ENCODE peak calls at places on chromosomes 2 and 18, in six cellular contexts. One of them, this sample, is unnamed. For H3K4me1, the result is how much of the 10 kb centered on the place peaks cover.

GRCh38 chr2:33322099-33322498 is 154.3 kb upstream of the RASGRP3 start:
- DNase-seq in trophoblast cell: no peak
- DNase-seq in H9: no peak
- DNase-seq in H1: no peak
- DNase-seq in IMR-90: peak
- DNase-seq in neuronal stem cell: no peak
- DNase-seq in this sample: peak

GRCh38 chr2:902584-902983 is 48.1 kb upstream of the SNTG2 start:
- DNase-seq in neuronal stem cell: no peak
- DNase-seq in trophoblast cell: no peak
- DNase-seq in IMR-90: no peak
- DNase-seq in H1: no peak
- DNase-seq in H9: peak
- DNase-seq in this sample: no peak

GRCh38 chr18:74654637-74655036 is 57.0 kb downstream of the ZNF407 start:
- DNase-seq in H9: no peak
- DNase-seq in H1: no peak
- DNase-seq in trophoblast cell: peak
- DNase-seq in IMR-90: peak
- DNase-seq in neuronal stem cell: no peak
- DNase-seq in this sample: peak

GRCh38 chr2:135773917-135774316 is 32.3 kb downstream of the UBXN4 start:
- DNase-seq in H9: no peak
- DNase-seq in trophoblast cell: no peak
- DNase-seq in H1: no peak
- DNase-seq in neuronal stem cell: no peak
- DNase-seq in IMR-90: peak
- DNase-seq in this sample: peak

GRCh38 chr2:67707896-67708295 is 310.8 kb downstream of the ETAA1 start:
- DNase-seq in H9: no peak
- DNase-seq in neuronal stem cell: no peak
- DNase-seq in trophoblast cell: peak
- DNase-seq in IMR-90: no peak
- DNase-seq in H1: no peak
- DNase-seq in this sample: no peak

GRCh38 chr2:12701786-12702660 is 14.7 kb upstream of the TRIB2 start:
- DNase-seq in neuronal stem cell: no peak
- DNase-seq in H9: no peak
- DNase-seq in H1: no peak
- DNase-seq in IMR-90: peak
- DNase-seq in trophoblast cell: no peak
- DNase-seq in this sample: peak

GRCh38 chr2:206457188-206457634 is 13.9 kb downstream of the ADAM23 start:
- DNase-seq in trophoblast cell: peak
- DNase-seq in neuronal stem cell: no peak
- DNase-seq in H9: no peak
- DNase-seq in IMR-90: no peak
- DNase-seq in H1: no peak
- DNase-seq in this sample: no peak

GRCh38 chr2:3631851-3632659 is 25.9 kb upstream of the ALLC start:
- DNase-seq in IMR-90: no peak
- DNase-seq in H9: peak
- DNase-seq in H1: no peak
- DNase-seq in neuronal stem cell: no peak
- DNase-seq in trophoblast cell: no peak
- DNase-seq in this sample: no peak

GRCh38 chr2:28343184-28343942 is 49.3 kb upstream of the FOSL2 start:
- DNase-seq in IMR-90: no peak
- DNase-seq in neuronal stem cell: no peak
- DNase-seq in H9: no peak
- DNase-seq in H1: no peak
- DNase-seq in trophoblast cell: no peak
- DNase-seq in this sample: no peak

GRCh38 chr2:18980778-18981104 is 377.7 kb downstream of the OSR1 start:
- DNase-seq in neuronal stem cell: no peak
- DNase-seq in H1: no peak
- DNase-seq in trophoblast cell: no peak
- DNase-seq in IMR-90: no peak
- DNase-seq in H9: no peak
- DNase-seq in this sample: no peak

GRCh38 chr18:2805970-2806943 is 40.5 kb upstream of the EMILIN2 start:
- DNase-seq in trophoblast cell: peak
- DNase-seq in H1: no peak
- DNase-seq in H9: no peak
- DNase-seq in neuronal stem cell: no peak
- DNase-seq in IMR-90: peak
- DNase-seq in this sample: peak

GRCh38 chr2:29370581-29371125 is 255.4 kb downstream of the CLIP4 start:
- DNase-seq in neuronal stem cell: no peak
- DNase-seq in H9: no peak
- DNase-seq in IMR-90: no peak
- DNase-seq in H1: no peak
- DNase-seq in trophoblast cell: no peak
- DNase-seq in this sample: no peak

GRCh38 chr2:218398437-218399390 is 954 bp upstream of the CTDSP1 start:
- DNase-seq in H1: no peak
- DNase-seq in neuronal stem cell: peak
- DNase-seq in IMR-90: peak
- DNase-seq in trophoblast cell: peak
- DNase-seq in H9: peak
- DNase-seq in this sample: peak

GRCh38 chr2:96159084-96159830 is 14.0 kb upstream of the DUSP2 start:
- DNase-seq in H9: peak
- DNase-seq in neuronal stem cell: no peak
- DNase-seq in trophoblast cell: no peak
- DNase-seq in IMR-90: no peak
- DNase-seq in H1: no peak
- DNase-seq in this sample: no peak

GRCh38 chr2:130286983-130287655 is 55.6 kb upstream of the IMP4 start:
- DNase-seq in H1: no peak
- DNase-seq in H9: no peak
- DNase-seq in trophoblast cell: no peak
- DNase-seq in neuronal stem cell: no peak
- DNase-seq in IMR-90: no peak
- DNase-seq in this sample: no peak

GRCh38 chr2:33877348-33878016 is 278.4 kb upstream of the FAM98A start:
- DNase-seq in H1: no peak
- DNase-seq in H9: no peak
- DNase-seq in trophoblast cell: no peak
- DNase-seq in IMR-90: no peak
- DNase-seq in neuronal stem cell: no peak
- DNase-seq in this sample: no peak

GRCh38 chr18:48920408-48921038 is 30.2 kb downstream of the SMAD7 start:
- DNase-seq in H9: peak
- DNase-seq in neuronal stem cell: no peak
- DNase-seq in trophoblast cell: no peak
- DNase-seq in H1: no peak
- DNase-seq in IMR-90: no peak
- DNase-seq in this sample: no peak

GRCh38 chr18:63848159-63848558 is 39.3 kb upstream of the SERPINB2 start:
- DNase-seq in IMR-90: peak
- DNase-seq in H1: no peak
- DNase-seq in H9: no peak
- DNase-seq in trophoblast cell: peak
- DNase-seq in neuronal stem cell: peak
- DNase-seq in this sample: peak

GRCh38 chr2:137208361-137208973 is 443.1 kb downstream of the THSD7B start:
- DNase-seq in trophoblast cell: peak
- DNase-seq in neuronal stem cell: no peak
- DNase-seq in H1: no peak
- DNase-seq in IMR-90: no peak
- DNase-seq in H9: no peak
- DNase-seq in this sample: peak

GRCh38 chr18:80252136-80252535 is 4.8 kb upstream of the PARD6G start:
- DNase-seq in H1: no peak
- DNase-seq in IMR-90: peak
- DNase-seq in neuronal stem cell: no peak
- DNase-seq in H9: no peak
- DNase-seq in trophoblast cell: no peak
- DNase-seq in this sample: peak

GRCh38 chr2:226508683-226509082 is 290.9 kb downstream of the IRS1 start:
- DNase-seq in H1: no peak
- DNase-seq in trophoblast cell: no peak
- DNase-seq in H9: no peak
- DNase-seq in IMR-90: no peak
- DNase-seq in neuronal stem cell: no peak
- DNase-seq in this sample: no peak

GRCh38 chr2:176130153-176130916 is 830 bp downstream of the HOXD8 start:
- DNase-seq in H9: peak
- DNase-seq in H1: no peak
- DNase-seq in trophoblast cell: peak
- DNase-seq in neuronal stem cell: no peak
- DNase-seq in IMR-90: no peak
- DNase-seq in this sample: peak

GRCh38 chr2:180208841-180209240 is 201.7 kb upstream of the CWC22 start:
- DNase-seq in H1: no peak
- DNase-seq in IMR-90: peak
- DNase-seq in trophoblast cell: no peak
- DNase-seq in neuronal stem cell: no peak
- DNase-seq in H9: no peak
- DNase-seq in this sample: no peak

GRCh38 chr18:5410582-5410981 is 115.1 kb upstream of the ZBTB14 start:
- DNase-seq in IMR-90: no peak
- DNase-seq in neuronal stem cell: no peak
- DNase-seq in H1: no peak
- DNase-seq in trophoblast cell: peak
- DNase-seq in H9: no peak
- DNase-seq in this sample: no peak

GRCh38 chr2:26483957-26484565 is 6.1 kb upstream of the OTOF start:
- DNase-seq in trophoblast cell: no peak
- DNase-seq in neuronal stem cell: no peak
- DNase-seq in H9: no peak
- DNase-seq in IMR-90: no peak
- DNase-seq in H1: no peak
- DNase-seq in this sample: no peak

GRCh38 chr2:101341901-101342624 is 33.6 kb upstream of the RNF149 start:
- DNase-seq in trophoblast cell: peak
- DNase-seq in H9: peak
- DNase-seq in IMR-90: peak
- DNase-seq in neuronal stem cell: peak
- DNase-seq in H1: peak
- DNase-seq in this sample: peak

GRCh38 chr2:30455339-30455738 is 8.3 kb downstream of the LCLAT1 start:
- DNase-seq in neuronal stem cell: no peak
- DNase-seq in H9: no peak
- DNase-seq in trophoblast cell: peak
- DNase-seq in H1: no peak
- DNase-seq in IMR-90: no peak
- DNase-seq in this sample: peak
- H3K4me1 ChIP-seq in neuronal stem cell: under half
- H3K4me1 ChIP-seq in H9: under half
- H3K4me1 ChIP-seq in trophoblast cell: under half
- H3K4me1 ChIP-seq in H1: under half
- H3K4me1 ChIP-seq in IMR-90: under half
- H3K4me1 ChIP-seq in this sample: under half

GRCh38 chr2:46145840-46146239 is 151.4 kb upstream of the EPAS1 start:
- DNase-seq in IMR-90: no peak
- DNase-seq in H1: no peak
- DNase-seq in H9: no peak
- DNase-seq in trophoblast cell: no peak
- DNase-seq in neuronal stem cell: no peak
- DNase-seq in this sample: no peak
- H4K91ac ChIP-seq in IMR-90: no peak
- H4K91ac ChIP-seq in H1: no peak
- H4K91ac ChIP-seq in H9: no peak
- H4K91ac ChIP-seq in trophoblast cell: no peak
- H4K91ac ChIP-seq in neuronal stem cell: no peak
- H4K91ac ChIP-seq in this sample: no peak

DNA sequence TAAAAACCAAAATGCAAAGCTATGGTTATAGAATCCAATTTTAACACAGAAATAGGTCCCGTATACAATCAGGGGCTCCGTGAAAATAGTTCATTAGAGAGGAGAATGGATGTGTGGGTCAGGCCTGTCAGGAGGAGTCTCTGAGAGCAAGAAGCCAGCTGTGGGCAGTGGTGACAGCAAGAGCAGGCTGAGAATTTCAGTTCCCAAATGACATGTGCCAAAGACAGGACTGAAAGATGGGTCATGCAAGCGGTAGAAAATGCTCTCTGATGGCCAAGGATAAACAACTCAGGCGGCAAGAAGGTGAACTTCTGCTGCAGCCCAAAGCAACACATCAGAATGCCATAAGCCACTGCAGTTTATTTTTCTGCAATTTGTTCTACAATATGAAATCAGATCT is 100.4 kb downstream of the CCDC141 start:
- DNase-seq in neuronal stem cell: no peak
- DNase-seq in trophoblast cell: no peak
- DNase-seq in H1: no peak
- DNase-seq in IMR-90: no peak
- DNase-seq in H9: no peak
- DNase-seq in this sample: no peak
- H3K27ac ChIP-seq in neuronal stem cell: no peak
- H3K27ac ChIP-seq in trophoblast cell: no peak
- H3K27ac ChIP-seq in H1: no peak
- H3K27ac ChIP-seq in IMR-90: no peak
- H3K27ac ChIP-seq in H9: no peak
- H3K27ac ChIP-seq in this sample: no peak

DNA sequence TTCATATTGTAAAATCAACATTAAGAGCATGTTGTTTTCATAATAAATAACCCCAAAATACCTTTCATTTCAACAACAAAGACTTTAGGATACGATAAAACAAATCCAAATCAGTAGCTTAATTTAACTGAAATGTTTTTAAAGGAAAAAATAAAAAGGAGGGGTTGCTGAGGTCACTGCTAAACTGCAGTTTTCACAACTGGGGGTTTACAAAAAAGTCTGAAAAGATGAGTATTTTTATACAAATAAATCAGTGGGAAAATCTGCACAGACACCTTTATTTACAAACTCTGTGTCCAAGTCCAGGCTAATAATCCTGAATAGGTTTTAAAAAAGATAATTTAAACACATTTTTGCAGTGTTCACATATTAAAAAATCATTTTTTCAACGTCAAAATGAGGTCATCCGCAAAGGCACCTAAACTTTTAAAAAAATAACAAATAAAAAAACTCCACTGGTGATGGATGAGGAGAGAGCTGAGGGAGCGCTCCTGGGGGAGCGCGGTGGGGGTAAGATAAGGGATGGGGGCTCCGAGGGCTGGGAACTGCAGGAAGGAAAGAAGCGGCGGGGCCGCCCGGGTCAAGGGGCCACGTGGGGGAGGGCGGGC is 3.1 kb downstream of the DLX2 start:
- DNase-seq in H1: no peak
- DNase-seq in neuronal stem cell: no peak
- DNase-seq in trophoblast cell: no peak
- DNase-seq in H9: no peak
- DNase-seq in IMR-90: no peak
- DNase-seq in this sample: no peak
- H3K4me1 ChIP-seq in H1: under half
- H3K4me1 ChIP-seq in neuronal stem cell: half or more
- H3K4me1 ChIP-seq in trophoblast cell: under half
- H3K4me1 ChIP-seq in H9: under half
- H3K4me1 ChIP-seq in IMR-90: under half
- H3K4me1 ChIP-seq in this sample: half or more

This sample was measured in mesenchymal stem cell.